ENCODE peak calls at places on chromosomes 2 and 18, in seven cellular contexts. X is NAMALWA; J is cardiac muscle cell; K is left colon; B is stimulated activated CD4-positive, alpha-beta T cell treated with anti-CD3 and anti-CD28 coated beads, Interleukin-2, amount 100 ng/mL, for 48 hours; L is stimulated activated CD8-positive, alpha-beta memory T cell treated with anti-CD3 and anti-CD28 coated beads, Interleukin-15, amount 100 ng/mL, for 1 hour; Z is NCI-H69. R is an unnamed sample.

GRCh38 chr18:55101458-55101824 is 142.2 kb upstream of the CCDC68 start:
- DNase-seq in X (no peak), J (no peak), K (no peak), B (no peak), L (no peak), Z (no peak), R (no peak)

GRCh38 chr18:58438161-58438983 is 190.5 kb downstream of the ALPK2 start:
- DNase-seq in X (no peak), J (no peak), K (no peak), B (peak), L (no peak), Z (no peak), R (no peak)

GRCh38 chr2:120231974-120232635 is 8.9 kb upstream of the TMEM185B start:
- DNase-seq in X (peak), J (no peak), K (peak), B (peak), L (peak), Z (no peak), R (peak)

GRCh38 chr2:170332676-170333402 is 154.9 kb downstream of the MYO3B start:
- DNase-seq in X (no peak), J (no peak), K (no peak), B (no peak), L (no peak), Z (peak), R (no peak)

GRCh38 chr18:13112982-13113381 is 105.6 kb upstream of the LDLRAD4 start:
- DNase-seq in X (no peak), J (peak), K (peak), B (no peak), L (no peak), Z (peak), R (no peak)

GRCh38 chr2:239818531-239819011 is 206.6 kb downstream of the NDUFA10 start:
- DNase-seq in X (no peak), J (no peak), K (peak), B (no peak), L (no peak), Z (no peak), R (no peak)

GRCh38 chr2:151029406-151030157 is 232.1 kb downstream of the RBM43 start:
- DNase-seq in X (no peak), J (no peak), K (no peak), B (no peak), L (no peak), Z (no peak), R (no peak)

GRCh38 chr2:227783404-227784138 is 30.1 kb upstream of the CCL20 start:
- DNase-seq in X (no peak), J (no peak), K (no peak), B (no peak), L (no peak), Z (no peak), R (no peak)

GRCh38 chr18:51039138-51040112 is 9.4 kb downstream of the SMAD4 start:
- DNase-seq in X (no peak), J (no peak), K (no peak), B (no peak), L (no peak), Z (peak), R (no peak)

GRCh38 chr2:234632527-234633391 is 135.9 kb upstream of the ARL4C start:
- DNase-seq in X (no peak), J (no peak), K (no peak), B (no peak), L (no peak), Z (no peak), R (no peak)

GRCh38 chr2:1708476-1709334 is 35.6 kb downstream of the PXDN start:
- DNase-seq in X (no peak), J (no peak), K (peak), B (no peak), L (no peak), Z (peak), R (no peak)

GRCh38 chr2:241859017-241859435 is 332 bp upstream of the PDCD1 start:
- DNase-seq in X (no peak), J (no peak), K (no peak), B (no peak), L (no peak), Z (no peak), R (no peak)

GRCh38 chr18:44180683-44181082 is 500.0 kb upstream of the SETBP1 start:
- DNase-seq in X (no peak), J (peak), K (no peak), B (no peak), L (no peak), Z (no peak), R (no peak)

R was measured in NK-92 treated with Interleukin-12 subunit alpha and Interleukin-12 subunit beta, amount 100 ng/mL, for 24 hours.